ENCODE peak calls at places on chromosomes 5 and 9, in four cellular contexts. U is foreskin fibroblast, H is COLO829, G is astrocyte. V is an unnamed sample.

GRCh38 chr5:157924931-157925729 is 66.2 kb upstream of the CLINT1 start:
- DNase-seq in G (no peak), H (no peak), U (no peak), V (no peak)

GRCh38 chr9:131402738-131403492 is 9.0 kb downstream of the PRRC2B start:
- DNase-seq in H (peak; percentile 88), G (peak; percentile 87), U (peak; percentile 89), V (peak; percentile 68)

GRCh38 chr5:57002959-57003485 is 51.1 kb upstream of the MIER3 start:
- DNase-seq in G (no peak), H (no peak), U (no peak), V (no peak)

GRCh38 chr5:78956901-78957300 is 28.2 kb downstream of the ARSB start:
- DNase-seq in H (no peak), G (no peak), U (no peak), V (no peak)

GRCh38 chr9:96317335-96317980 is 15.5 kb upstream of the HSD17B3 start:
- DNase-seq in U (peak; percentile 56), G (peak; percentile 25), H (peak; percentile 69), V (peak; percentile 28)

GRCh38 chr5:16554110-16554509 is 62.7 kb downstream of the RETREG1 start:
- DNase-seq in H (no peak), G (no peak), U (no peak), V (no peak)

GRCh38 chr5:172607213-172607793 is 33.8 kb upstream of the NEURL1B start:
- DNase-seq in G (no peak), H (no peak), U (no peak), V (no peak)

GRCh38 chr5:43389679-43390329 is 22.4 kb downstream of the CCL28 start:
- DNase-seq in H (peak; percentile 82), G (peak; percentile 76), U (peak; percentile 76), V (peak; percentile 85)

GRCh38 chr9:2260401-2261306 is 245.5 kb downstream of the SMARCA2 start:
- DNase-seq in H (peak; percentile 65), G (peak; percentile 54), U (peak; percentile 40), V (peak; percentile 34)

GRCh38 chr9:97900738-97901565 is 21.3 kb downstream of the TRMO start:
- DNase-seq in U (peak; percentile 22), G (peak; percentile 13), H (peak; percentile 87), V (peak; percentile 48)

GRCh38 chr9:72592501-72593403 is 71.3 kb downstream of the TMC1 start:
- DNase-seq in U (no peak), H (peak; percentile 48), G (peak; percentile 36), V (peak; percentile 38)

GRCh38 chr5:5306696-5307095 is 115.8 kb upstream of the ICE1 start:
- DNase-seq in H (peak; percentile 47), G (peak; percentile 82), U (peak; percentile 2), V (peak; percentile 69)

GRCh38 chr5:174204914-174205313 is 159.4 kb downstream of the NSG2 start:
- DNase-seq in G (peak; percentile 58), H (no peak), U (no peak), V (no peak)

GRCh38 chr9:33288235-33288634 is 2.1 kb upstream of the NFX1 start:
- DNase-seq in G (no peak), U (no peak), H (no peak), V (no peak)

GRCh38 chr9:5971740-5972139 is 43.7 kb downstream of the RANBP6 start:
- DNase-seq in U (no peak), G (peak; percentile 31), H (no peak), V (no peak)

GRCh38 chr5:14296533-14297331 is 153.6 kb downstream of the TRIO start:
- DNase-seq in H (no peak), G (no peak), U (no peak), V (no peak)

GRCh38 chr5:1446602-1447343 is 1.5 kb upstream of the SLC6A3 start:
- DNase-seq in G (no peak), H (no peak), U (no peak), V (no peak)

GRCh38 chr9:112331676-112331955 is 1.8 kb downstream of the PTBP3 start:
- DNase-seq in H (no peak), U (no peak), G (no peak), V (no peak)

V was measured in HS-5.